ENCODE peak calls at places on chromosomes 12 and 14, in eight cellular contexts. E is HFF-Myc; I is left ventricle myocardium inferior; A is heart right ventricle; J is cardiac fibroblast; S is activated CD8-positive, alpha-beta T cell treated with anti-CD3 and anti-CD28 coated beads for 36 hours; W is CD8-positive, alpha-beta T cell; K is fibroblast of lung. Y is an unnamed sample.

GRCh38 chr12:53737951-53738833 is 10.9 kb upstream of the CALCOCO1 start:
- DNase-seq in E (no peak), I (no peak), A (no peak), J (no peak), S (peak; percentile 52), W (peak; percentile 40), K (no peak), Y (peak; percentile 64)

GRCh38 chr12:122051231-122051876 is 27.2 kb upstream of the MLXIP start:
- DNase-seq in E (no peak), I (peak; percentile 56), A (peak; percentile 46), J (peak; percentile 30), S (no peak), W (no peak), K (no peak), Y (no peak)

GRCh38 chr12:96447256-96447655 is 42.1 kb upstream of the CFAP54 start:
- DNase-seq in E (no peak), I (no peak), A (no peak), J (peak; percentile 15), S (no peak), W (no peak), K (no peak), Y (no peak)

GRCh38 chr14:103108749-103109207 is 14.3 kb downstream of the EXOC3L4 start:
- DNase-seq in E (no peak), I (no peak), A (no peak), J (peak; percentile 58), S (peak; percentile 72), W (no peak), K (peak; percentile 38), Y (no peak)

GRCh38 chr12:117596968-117597367 is 235.5 kb upstream of the NOS1 start:
- DNase-seq in E (no peak), I (no peak), A (no peak), J (no peak), S (no peak), W (no peak), K (no peak), Y (no peak)

GRCh38 chr12:91819132-91819447 is 326.6 kb downstream of the BTG1 start:
- DNase-seq in E (no peak), I (no peak), A (no peak), J (no peak), S (no peak), W (no peak), K (no peak), Y (no peak)

GRCh38 chr14:68789002-68789797 is 3.7 kb downstream of the ZFP36L1 start:
- DNase-seq in E (no peak), I (peak; percentile 87), A (peak; percentile 85), J (peak; percentile 77), S (peak; percentile 94), W (peak; percentile 93), K (peak; percentile 72), Y (peak; percentile 68)

GRCh38 chr14:78524766-78525165 is 354.6 kb downstream of the NRXN3 start:
- DNase-seq in E (no peak), I (no peak), A (no peak), J (no peak), S (no peak), W (no peak), K (no peak), Y (no peak)

GRCh38 chr12:1929241-1929984 is 11.0 kb upstream of the CACNA2D4 start:
- DNase-seq in E (no peak), I (no peak), A (no peak), J (no peak), S (no peak), W (no peak), K (no peak), Y (no peak)

GRCh38 chr12:131923260-131923659 is 5.8 kb upstream of the PUS1 start:
- DNase-seq in E (no peak), I (no peak), A (no peak), J (no peak), S (no peak), W (peak; percentile 14), K (no peak), Y (no peak)

GRCh38 chr12:54215990-54216579 is 27.3 kb upstream of the SMUG1 start:
- DNase-seq in E (no peak), I (peak; percentile 19), A (peak; percentile 30), J (no peak), S (peak; percentile 87), W (peak; percentile 65), K (no peak), Y (no peak)

GRCh38 chr14:56057071-56057865 is 60.9 kb upstream of the PELI2 start:
- DNase-seq in E (no peak), I (no peak), A (no peak), J (no peak), S (no peak), W (no peak), K (peak; percentile 62), Y (no peak)

GRCh38 chr14:36227802-36228201 is 51.3 kb upstream of the PTCSC3 start:
- DNase-seq in E (no peak), I (no peak), A (no peak), J (peak; percentile 11), S (no peak), W (no peak), K (peak; percentile 48), Y (no peak)

DNA sequence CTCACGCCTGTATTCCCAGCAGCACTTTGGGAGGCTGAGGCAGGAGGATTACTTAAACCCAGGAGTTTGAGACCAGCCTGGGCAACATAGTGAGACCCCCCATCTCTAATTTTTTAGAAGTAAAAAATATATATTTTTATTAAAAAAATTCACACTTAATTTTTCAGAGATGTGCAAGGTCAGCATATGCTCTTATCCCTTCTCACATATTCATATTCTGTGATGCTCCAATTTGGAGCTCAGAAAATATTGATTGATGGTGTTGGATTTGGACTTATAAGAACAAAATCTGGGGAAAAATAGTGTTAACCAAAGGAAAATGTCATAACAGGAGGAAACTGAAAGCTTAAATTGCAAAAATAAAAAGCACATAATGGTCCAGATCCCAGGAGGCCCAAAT is 9.7 kb downstream of the RAN start:
- DNase-seq in E (no peak), I (no peak), A (no peak), J (no peak), S (no peak), W (no peak), K (no peak), Y (no peak)
- TF ChIP-seq CTCF in E (no peak), I (no peak), A (no peak), J (no peak), S (no peak), W (no peak), K (no peak), Y (no peak)

GRCh38 chr14:24314377-24315193 is 3.3 kb downstream of the LTB4R start:
- DNase-seq in E (no peak), I (no peak), A (no peak), J (no peak), S (no peak), W (no peak), K (no peak), Y (no peak)

GRCh38 chr14:24316597-24316950 is 5.3 kb downstream of the LTB4R start:
- DNase-seq in E (no peak), I (no peak), A (no peak), J (no peak), S (no peak), W (no peak), K (no peak), Y (no peak)

GRCh38 chr14:24315243-24315806 is 4.0 kb downstream of the LTB4R start:
- DNase-seq in E (no peak), I (no peak), A (no peak), J (no peak), S (no peak), W (no peak), K (no peak), Y (no peak)

GRCh38 chr14:24317141-24317927 is 6.0 kb downstream of the LTB4R start:
- DNase-seq in E (no peak), I (no peak), A (no peak), J (peak; percentile 52), S (no peak), W (no peak), K (peak; percentile 23), Y (no peak)

GRCh38 chr14:24315807-24316596 is 4.7 kb downstream of the LTB4R start:
- DNase-seq in E (no peak), I (peak; percentile 55), A (peak; percentile 67), J (peak; percentile 19), S (no peak), W (no peak), K (no peak), Y (no peak)
- TF ChIP-seq CTCF in E (no peak), I (peak; percentile 57), A (no peak), J (no peak), S (no peak), W (no peak), K (no peak), Y (no peak)

GRCh38 chr14:90981658-90982057 is 78.8 kb downstream of the RPS6KA5 start:
- DNase-seq in E (no peak), I (no peak), A (no peak), J (no peak), S (no peak), W (no peak), K (no peak), Y (no peak)

GRCh38 chr14:90983560-90983959 is 76.9 kb downstream of the RPS6KA5 start:
- DNase-seq in E (no peak), I (no peak), A (no peak), J (no peak), S (no peak), W (no peak), K (no peak), Y (no peak)

GRCh38 chr14:90987140-90987539 is 73.3 kb downstream of the RPS6KA5 start:
- DNase-seq in E (no peak), I (no peak), A (no peak), J (no peak), S (no peak), W (no peak), K (no peak), Y (no peak)

GRCh38 chr14:90985601-90986242 is 74.7 kb downstream of the RPS6KA5 start:
- DNase-seq in E (no peak), I (no peak), A (no peak), J (no peak), S (no peak), W (no peak), K (no peak), Y (no peak)

GRCh38 chr14:90986510-90986909 is 73.9 kb downstream of the RPS6KA5 start:
- DNase-seq in E (no peak), I (no peak), A (no peak), J (no peak), S (no peak), W (no peak), K (no peak), Y (no peak)
- TF ChIP-seq CTCF in E (no peak), I (no peak), A (no peak), J (no peak), S (no peak), W (no peak), K (no peak), Y (no peak)

DNA sequence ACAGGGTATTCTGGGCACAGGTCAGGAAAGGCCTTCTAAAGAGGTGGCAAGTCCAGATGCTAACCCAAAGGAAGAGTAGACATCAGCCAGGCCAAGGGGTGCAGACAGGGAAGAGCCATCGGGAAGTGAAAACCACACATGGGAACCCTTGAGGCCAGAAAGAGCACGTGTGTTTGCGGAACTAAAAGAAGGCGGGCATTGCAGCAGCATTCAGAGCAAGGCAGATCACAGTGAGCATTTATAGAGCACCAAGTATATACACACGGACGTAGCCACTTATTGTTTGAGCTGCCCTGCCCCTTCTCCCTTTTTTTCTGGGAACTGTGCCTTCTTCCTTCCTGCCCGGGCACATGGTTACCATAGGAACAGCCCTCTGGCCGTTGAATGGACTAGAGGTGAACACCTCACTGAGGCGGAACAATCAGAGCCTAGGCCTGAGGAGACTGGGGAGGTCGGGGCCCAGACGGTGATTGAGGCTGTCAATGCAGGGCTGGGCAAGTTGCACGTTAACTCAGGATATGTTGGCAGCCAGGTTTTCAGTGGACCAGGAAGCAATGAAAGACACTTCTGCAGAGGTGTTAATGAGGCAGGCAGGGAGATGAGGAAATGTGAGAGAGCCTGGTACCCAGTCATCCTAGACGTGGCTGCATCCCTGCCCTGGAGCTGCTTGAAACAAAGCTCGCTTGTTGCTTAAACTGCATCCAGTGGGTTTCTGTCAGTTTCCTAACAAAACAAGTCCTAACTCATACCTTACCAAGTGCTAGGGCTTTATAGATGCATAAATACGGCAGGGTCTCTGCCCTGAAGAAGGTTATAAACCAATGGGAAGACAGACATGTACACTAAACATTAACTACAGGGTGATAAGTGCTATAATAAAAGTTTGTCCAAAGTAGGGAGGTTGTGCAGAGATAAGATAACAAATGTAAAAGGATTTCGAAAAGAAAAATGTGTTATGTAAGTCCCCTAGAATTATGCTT is 34.2 kb downstream of the MOAP1 start:
- DNase-seq in E (no peak), I (no peak), A (no peak), J (no peak), S (no peak), W (no peak), K (no peak), Y (no peak)
- TF ChIP-seq CTCF in E (no peak), I (no peak), A (no peak), J (no peak), S (no peak), W (no peak), K (no peak), Y (no peak)

Y was measured in nephron progenitor cell.